ENCODE peak calls at places on chromosomes 13 and 19, in seven cellular contexts. F is Calu3, Q is choroid plexus epithelial cell, B is HFFc6, L is coronary artery, E is astrocyte of the spinal cord, P is GM13976. Y is an unnamed sample.

GRCh38 chr13:30334663-30335386 is 27.5 kb upstream of the KATNAL1 start:
- DNase-seq in B (no peak), Q (no peak), E (peak), L (no peak), F (peak), P (peak), Y (no peak)

GRCh38 chr13:79392882-79393563 is 13.0 kb downstream of the RBM26 start:
- DNase-seq in Q (peak), F (no peak), P (no peak), E (peak), L (no peak), B (peak), Y (peak)

GRCh38 chr13:113195360-113195759 is 13.1 kb downstream of the PCID2 start:
- DNase-seq in B (no peak), Q (no peak), L (no peak), P (no peak), F (no peak), E (no peak), Y (no peak)

GRCh38 chr19:29211562-29212416 is 1.2 kb downstream of the UQCRFS1 start:
- DNase-seq in F (no peak), E (peak), Q (peak), P (no peak), B (no peak), L (no peak), Y (peak)

GRCh38 chr13:91620670-91621141 is 222.3 kb downstream of the GPC5 start:
- DNase-seq in L (no peak), Q (no peak), B (no peak), F (no peak), E (no peak), P (no peak), Y (no peak)

GRCh38 chr19:16585808-16586476 is 13.7 kb upstream of the SLC35E1 start:
- DNase-seq in F (no peak), Q (no peak), L (no peak), P (peak), B (no peak), E (no peak), Y (no peak)

GRCh38 chr19:38093587-38093986 is 130.4 kb downstream of the DPF1 start:
- DNase-seq in L (no peak), P (no peak), Q (no peak), F (no peak), E (no peak), B (no peak), Y (no peak)

GRCh38 chr13:74032325-74032724 is 101.9 kb downstream of the KLF12 start:
- DNase-seq in L (no peak), Q (no peak), P (no peak), F (no peak), B (no peak), E (no peak), Y (no peak)

GRCh38 chr19:28472843-28473242 is 740.1 kb downstream of the UQCRFS1 start:
- DNase-seq in Q (peak), F (peak), L (no peak), E (no peak), P (no peak), B (no peak), Y (no peak)

GRCh38 chr13:31001647-31002046 is 69.2 kb downstream of the TEX26 start:
- DNase-seq in L (no peak), Q (peak), P (no peak), B (no peak), F (no peak), E (no peak), Y (no peak)

GRCh38 chr13:97423300-97424045 is 10.5 kb upstream of the RAP2A start:
- DNase-seq in L (no peak), F (no peak), Q (no peak), B (no peak), P (no peak), E (no peak), Y (no peak)

GRCh38 chr13:95207769-95208366 is 93.4 kb downstream of the ABCC4 start:
- DNase-seq in Q (no peak), B (no peak), P (peak), F (no peak), E (no peak), L (no peak), Y (no peak)

GRCh38 chr19:39645800-39646411 is 9.8 kb upstream of the LGALS16 start:
- DNase-seq in L (no peak), F (peak), P (no peak), Q (peak), E (peak), B (peak), Y (no peak)

GRCh38 chr13:86870388-86870966 is 800.7 kb upstream of the SLITRK5 start:
- DNase-seq in B (no peak), F (peak), P (no peak), E (peak), Q (peak), L (no peak), Y (no peak)

GRCh38 chr13:96994030-96994848 is at the start of gene OXGR1:
- DNase-seq in P (peak), E (no peak), Q (no peak), B (no peak), L (no peak), F (no peak), Y (no peak)

GRCh38 chr13:48160879-48161278 is 66.0 kb upstream of the MED4 start:
- DNase-seq in E (peak), P (no peak), Q (peak), B (no peak), F (no peak), L (no peak), Y (peak)

GRCh38 chr13:35598233-35598632 is 121.7 kb upstream of the MAB21L1 start:
- DNase-seq in F (no peak), E (peak), B (no peak), Q (peak), P (no peak), L (no peak), Y (no peak)

GRCh38 chr13:94419304-94419943 is 60.1 kb downstream of the DCT start:
- DNase-seq in E (peak), B (peak), P (no peak), L (no peak), F (no peak), Q (peak), Y (peak)

GRCh38 chr13:103810026-103810425 is 743.8 kb upstream of the SLC10A2 start:
- DNase-seq in P (no peak), L (no peak), E (no peak), Q (no peak), F (no peak), B (no peak), Y (no peak)

GRCh38 chr13:110390572-110390971 is 83.5 kb downstream of the COL4A2 start:
- DNase-seq in E (peak), L (no peak), F (no peak), Q (peak), P (no peak), B (peak), Y (peak)

GRCh38 chr13:41505209-41505835 is 48.0 kb downstream of the RGCC start:
- DNase-seq in P (no peak), E (peak), Q (peak), B (peak), L (no peak), F (no peak), Y (peak)

GRCh38 chr13:24923305-24923640 is 159.3 kb downstream of the RNF17 start:
- DNase-seq in L (no peak), B (peak), P (peak), E (peak), Q (peak), F (no peak), Y (no peak)

GRCh38 chr19:51799998-51800848 is 5.3 kb downstream of the FPR3 start:
- DNase-seq in F (no peak), Q (peak), L (peak), B (no peak), E (peak), P (no peak), Y (no peak)

DNA sequence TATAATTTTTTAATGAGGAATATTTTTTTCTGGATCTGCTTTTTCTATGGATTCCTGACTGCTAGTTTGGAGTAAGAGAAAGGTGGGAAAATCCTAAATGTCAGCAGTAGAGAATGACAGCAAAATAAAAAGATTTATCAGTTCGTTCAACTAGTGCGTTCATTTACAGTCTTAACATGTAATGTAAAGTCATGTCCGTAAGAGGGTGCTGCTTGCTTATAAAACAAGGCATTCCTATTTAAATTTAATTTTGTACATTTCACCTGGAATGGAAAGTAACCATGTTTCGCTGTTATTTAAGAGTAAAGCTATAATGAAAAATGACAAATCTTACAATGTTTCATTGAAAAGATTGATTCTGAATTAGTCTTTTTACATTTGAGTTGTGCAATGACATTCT is 76.6 kb downstream of the ZMYM2 start:
- DNase-seq in L (no peak), P (no peak), Q (peak), E (no peak), F (no peak), B (no peak), Y (no peak)
- TF ChIP-seq CTCF in L (no peak), P (no peak), Q (no peak), E (peak), F (no peak), B (no peak), Y (peak)

GRCh38 chr19:3275583-3276340 is 51.3 kb downstream of the CELF5 start:
- DNase-seq in P (peak), L (no peak), E (peak), F (peak), B (peak), Q (peak), Y (peak)
- TF ChIP-seq CTCF in P (no peak), L (no peak), E (no peak), F (peak), B (peak), Q (no peak), Y (peak)

GRCh38 chr13:44739120-44739519 is 163.0 kb upstream of the TSC22D1 start:
- DNase-seq in P (no peak), E (no peak), F (no peak), Q (no peak), B (no peak), L (no peak), Y (no peak)
- TF ChIP-seq CTCF in P (no peak), E (no peak), F (no peak), Q (peak), B (no peak), L (no peak), Y (no peak)

DNA sequence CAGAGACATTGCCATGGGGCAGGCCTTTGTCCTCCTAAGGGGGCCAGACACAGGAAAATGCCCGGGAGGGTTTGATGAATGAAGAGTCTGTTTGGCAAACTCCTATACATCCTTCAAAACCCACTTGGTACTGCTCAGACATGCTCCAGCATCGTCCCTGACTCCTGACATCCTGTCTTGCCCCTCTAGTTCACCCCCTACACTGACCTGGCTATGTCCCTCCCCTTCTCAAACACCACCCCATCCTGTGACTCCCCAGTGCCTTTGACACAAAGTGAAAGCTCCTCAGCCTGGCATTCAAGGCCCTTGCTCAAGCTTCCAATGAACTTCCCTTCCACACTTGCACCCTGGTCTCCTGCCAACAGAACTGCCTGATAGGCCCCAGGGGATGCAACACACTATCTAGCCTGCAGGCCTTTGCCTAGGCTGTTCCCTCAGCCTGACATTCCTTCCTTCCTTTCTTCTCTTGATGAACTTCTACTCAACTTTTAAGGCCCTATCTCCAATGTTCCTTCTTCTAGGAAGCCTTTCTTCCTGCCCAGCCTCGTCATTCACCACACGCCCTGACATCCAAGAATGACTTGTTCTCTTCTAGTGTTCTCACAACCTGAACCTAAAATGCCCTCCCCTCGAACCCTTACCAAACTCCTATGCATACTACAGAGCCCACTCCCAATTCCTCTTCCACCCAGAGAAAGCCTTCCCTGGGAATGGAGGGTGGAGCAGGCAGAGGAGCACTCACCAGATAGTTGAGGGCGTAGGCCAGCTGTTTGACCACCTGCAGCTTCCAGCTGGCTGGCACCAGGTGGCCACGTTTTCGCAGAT is 12.4 kb downstream of the JAK3 start:
- DNase-seq in P (no peak), Q (no peak), L (no peak), F (no peak), B (no peak), E (no peak), Y (peak)
- TF ChIP-seq CTCF in P (no peak), Q (no peak), L (no peak), F (no peak), B (no peak), E (no peak), Y (no peak)

GRCh38 chr19:6710273-6711077 is 10.0 kb downstream of the C3 start:
- DNase-seq in E (no peak), Q (no peak), L (no peak), F (no peak), B (no peak), P (peak), Y (no peak)
- TF ChIP-seq CTCF in E (no peak), Q (peak), L (no peak), F (no peak), B (peak), P (no peak), Y (peak)

GRCh38 chr13:36841411-36841810 is 22.4 kb downstream of the RFXAP start:
- DNase-seq in E (no peak), P (no peak), F (peak), Q (peak), L (no peak), B (no peak), Y (no peak)
- TF ChIP-seq CTCF in E (no peak), P (no peak), F (no peak), Q (peak), L (no peak), B (no peak), Y (peak)

DNA sequence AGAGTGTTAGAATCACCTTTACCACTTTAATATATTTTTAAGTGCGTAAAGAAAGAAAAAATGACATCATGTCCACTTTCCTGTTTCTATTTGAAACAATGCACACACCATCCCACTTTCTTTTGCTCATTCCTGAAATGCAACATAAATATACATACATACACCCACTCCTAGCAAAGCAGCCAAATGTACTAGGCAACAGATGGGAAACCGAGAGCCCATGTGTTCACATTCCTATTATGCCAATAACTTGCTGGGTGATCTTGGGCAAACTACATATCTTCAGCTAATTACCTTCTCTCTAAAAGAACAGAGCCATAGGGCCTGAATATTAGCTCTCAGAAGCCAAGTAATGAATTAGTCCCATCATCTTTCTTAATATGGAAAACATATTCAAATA is 610.7 kb upstream of the ATXN8OS start:
- DNase-seq in Q (no peak), L (no peak), B (no peak), P (no peak), F (no peak), E (no peak), Y (no peak)
- TF ChIP-seq CTCF in Q (no peak), L (no peak), B (no peak), P (no peak), F (no peak), E (no peak), Y (no peak)

GRCh38 chr19:19552811-19553210 is 14.7 kb downstream of the CILP2 start:
- DNase-seq in L (no peak), B (no peak), F (peak), E (no peak), P (peak), Q (peak), Y (no peak)
- TF ChIP-seq CTCF in L (no peak), B (peak), F (peak), E (peak), P (peak), Q (peak), Y (peak)

GRCh38 chr19:14361824-14362223 is 19.4 kb upstream of the ADGRE5 start:
- DNase-seq in E (no peak), Q (no peak), L (no peak), B (no peak), F (no peak), P (peak), Y (no peak)
- TF ChIP-seq CTCF in E (peak), Q (no peak), L (no peak), B (peak), F (no peak), P (no peak), Y (peak)

Y was measured in foreskin keratinocyte.